ENCODE peak calls at places on chromosomes 4 and X, in five cellular contexts. K, V, J, Z and A are unnamed samples.

GRCh38 chr4:87947381-87948160 is 27.9 kb upstream of the SPP1 start:
- DNase-seq in K (no peak), V (peak; percentile 10), J (no peak), Z (no peak), A (no peak)

GRCh38 chr4:6763330-6763851 is 19.1 kb upstream of the KIAA0232 start:
- DNase-seq in K (no peak), V (no peak), J (no peak), Z (no peak), A (no peak)

GRCh38 chrX:73977542-73978169 is 326.3 kb upstream of the ZCCHC13 start:
- DNase-seq in K (no peak), V (no peak), J (no peak), Z (no peak), A (no peak)

GRCh38 chr4:95761441-95761840 is 78.5 kb upstream of the PDHA2 start:
- DNase-seq in K (peak; percentile 38), V (peak; percentile 10), J (no peak), Z (no peak), A (peak; percentile 1)

GRCh38 chr4:56906534-56906933 is 1.2 kb upstream of the REST start:
- DNase-seq in K (no peak), V (no peak), J (no peak), Z (no peak), A (no peak)

GRCh38 chr4:142700521-142700920 is 145.6 kb downstream of the INPP4B start:
- DNase-seq in K (no peak), V (no peak), J (no peak), Z (no peak), A (no peak)

GRCh38 chrX:146054311-146054710 is 236.7 kb downstream of the SLITRK2 start:
- DNase-seq in K (no peak), V (no peak), J (no peak), Z (no peak), A (no peak)

GRCh38 chrX:15988661-15989603 is 134.3 kb upstream of the AP1S2 start:
- DNase-seq in K (peak; percentile 68), V (peak; percentile 55), J (no peak), Z (no peak), A (peak; percentile 42)

GRCh38 chr4:15930314-15930713 is 8.2 kb downstream of the FGFBP1 start:
- DNase-seq in K (no peak), V (no peak), J (no peak), Z (no peak), A (no peak)

GRCh38 chr4:33831667-33832066 is 2412.6 kb downstream of the ARAP2 start:
- DNase-seq in K (no peak), V (no peak), J (no peak), Z (no peak), A (no peak)

GRCh38 chrX:44025611-44026010 is 52.4 kb upstream of the NDP start:
- DNase-seq in K (peak; percentile 69), V (no peak), J (no peak), Z (no peak), A (no peak)

GRCh38 chr4:21768349-21769310 is 179.9 kb downstream of the KCNIP4 start:
- DNase-seq in K (no peak), V (no peak), J (no peak), Z (no peak), A (peak; percentile 43)

GRCh38 chr4:122692641-122693520 is 39.6 kb upstream of the BBS12 start:
- DNase-seq in K (no peak), V (no peak), J (no peak), Z (no peak), A (no peak)

GRCh38 chr4:4670869-4671268 is 129.0 kb upstream of the STX18 start:
- DNase-seq in K (no peak), V (no peak), J (no peak), Z (no peak), A (no peak)

GRCh38 chr4:112531146-112531545 is 15.2 kb upstream of the NEUROG2 start:
- DNase-seq in K (no peak), V (no peak), J (no peak), Z (no peak), A (no peak)

GRCh38 chr4:4426511-4427477 is 39.9 kb downstream of the NSG1 start:
- DNase-seq in K (no peak), V (peak; percentile 25), J (no peak), Z (peak; percentile 40), A (no peak)

GRCh38 chrX:49106930-49107329 is 16.6 kb downstream of the GPKOW start:
- DNase-seq in K (peak; percentile 12), V (no peak), J (no peak), Z (no peak), A (peak; percentile 24)

GRCh38 chr4:105182211-105182610 is 35.5 kb downstream of the TET2 start:
- DNase-seq in K (no peak), V (no peak), J (no peak), Z (no peak), A (no peak)

GRCh38 chrX:131068945-131069719 is 11.0 kb downstream of the ARHGAP36 start:
- DNase-seq in K (peak; percentile 1), V (no peak), J (no peak), Z (no peak), A (no peak)

GRCh38 chrX:112851161-112851779 is 10.6 kb upstream of the AMOT start:
- DNase-seq in K (no peak), V (no peak), J (no peak), Z (no peak), A (no peak)

GRCh38 chr4:118587116-118587869 is 97.9 kb upstream of the METTL14 start:
- DNase-seq in K (no peak), V (no peak), J (no peak), Z (no peak), A (no peak)

GRCh38 chr4:148061795-148062194 is 329.9 kb downstream of the ARHGAP10 start:
- DNase-seq in K (no peak), V (no peak), J (no peak), Z (no peak), A (no peak)

GRCh38 chr4:82975792-82976191 is 34.8 kb downstream of the LIN54 start:
- DNase-seq in K (no peak), V (no peak), J (no peak), Z (no peak), A (no peak)

GRCh38 chrX:130084651-130085237 is 25.6 kb downstream of the ELF4 start:
- DNase-seq in K (no peak), V (no peak), J (no peak), Z (no peak), A (no peak)

GRCh38 chr4:127685292-127685691 is 44.9 kb upstream of the SLC25A31 start:
- DNase-seq in K (no peak), V (no peak), J (no peak), Z (no peak), A (no peak)

GRCh38 chr4:37715889-37716402 is 29.8 kb upstream of the RELL1 start:
- DNase-seq in K (no peak), V (no peak), J (no peak), Z (no peak), A (no peak)

GRCh38 chr4:7779194-7779768 is 160.4 kb downstream of the AFAP1 start:
- DNase-seq in K (peak; percentile 20), V (no peak), J (no peak), Z (no peak), A (peak; percentile 40)

GRCh38 chr4:174230148-174230547 is 53.3 kb downstream of the FBXO8 start:
- DNase-seq in K (no peak), V (no peak), J (no peak), Z (no peak), A (no peak)

GRCh38 chrX:123324628-123325027 is 140.6 kb downstream of the GRIA3 start:
- DNase-seq in K (no peak), V (no peak), J (no peak), Z (no peak), A (no peak)

GRCh38 chr4:86055898-86056297 is 304.0 kb downstream of the MAPK10 start:
- DNase-seq in K (peak; percentile 36), V (no peak), J (no peak), Z (no peak), A (peak; percentile 44)

GRCh38 chrX:154019061-154019621 is 561 bp downstream of the IRAK1 start:
- DNase-seq in K (no peak), V (no peak), J (no peak), Z (no peak), A (no peak)

GRCh38 chr4:52952540-52952939 is 90.4 kb downstream of the RASL11B start:
- DNase-seq in K (no peak), V (no peak), J (no peak), Z (no peak), A (no peak)

GRCh38 chr4:160836431-160836830 is 1327.4 kb downstream of the FSTL5 start:
- DNase-seq in K (no peak), V (no peak), J (no peak), Z (no peak), A (no peak)

GRCh38 chrX:5113128-5113527 is 1115.5 kb downstream of the NLGN4X start:
- DNase-seq in K (no peak), V (no peak), J (no peak), Z (no peak), A (peak; percentile 3)

GRCh38 chrX:151982217-151982616 is 7.7 kb upstream of the GABRE start:
- DNase-seq in K (peak; percentile 75), V (peak; percentile 35), J (no peak), Z (peak; percentile 53), A (peak; percentile 10)

GRCh38 chrX:106898462-106898861 is 4.7 kb downstream of the RIPPLY1 start:
- DNase-seq in K (no peak), V (no peak), J (no peak), Z (no peak), A (peak; percentile 27)

GRCh38 chrX:121581885-121582284 is 534.5 kb downstream of the GLUD2 start:
- DNase-seq in K (no peak), V (no peak), J (no peak), Z (no peak), A (no peak)

GRCh38 chrX:13387656-13388421 is 68.0 kb upstream of the ATXN3L start:
- DNase-seq in K (peak; percentile 44), V (no peak), J (no peak), Z (no peak), A (no peak)